ENCODE peak calls at places on chromosomes 5 and 9, in nine cellular contexts. V is breast epithelium, H is iPS DF 6.9, T is psoas muscle, Y is ovary, E is SK-N-SH, C is Peyer's patch, I is mammary epithelial cell, L is keratinocyte. D is an unnamed sample. For H3K27me3 and H3K4me1, the result is how much of the 10 kb centered on the place peaks cover.

GRCh38 chr5:138336952-138337684 is 948 bp upstream of the FAM53C start:
- DNase-seq in I (no peak), T (peak), C (peak), E (peak), L (no peak), V (peak), H (no peak), Y (peak), D (peak)

GRCh38 chr9:125126019-125126746 is 17.1 kb downstream of the SCAI start:
- DNase-seq in V (peak), T (peak), L (peak), I (peak), E (peak), H (no peak), C (peak), Y (peak), D (peak)

GRCh38 chr5:37121027-37121426 is 128.1 kb downstream of the CPLANE1 start:
- DNase-seq in I (no peak), H (no peak), V (no peak), E (no peak), C (no peak), T (no peak), L (no peak), Y (no peak), D (no peak)

GRCh38 chr9:84229186-84229585 is 111.4 kb downstream of the SLC28A3 start:
- DNase-seq in L (no peak), C (no peak), H (no peak), Y (no peak), E (no peak), T (no peak), V (no peak), I (no peak), D (no peak)

GRCh38 chr9:22041792-22042191 is 32.7 kb upstream of the CDKN2B start:
- DNase-seq in T (no peak), E (no peak), I (peak), Y (no peak), C (no peak), V (peak), L (peak), H (peak), D (no peak)

GRCh38 chr5:73447234-73448071 is 1.1 kb downstream of the FOXD1 start:
- DNase-seq in E (peak), V (no peak), Y (peak), L (no peak), H (no peak), T (peak), I (peak), C (peak), D (peak)

GRCh38 chr5:43038523-43038989 is 1.6 kb downstream of the ANXA2R start:
- DNase-seq in E (no peak), Y (no peak), H (no peak), V (no peak), C (peak), T (no peak), L (no peak), I (no peak), D (no peak)

GRCh38 chr9:6910032-6910431 is 152.3 kb downstream of the KDM4C start:
- DNase-seq in H (no peak), L (no peak), I (no peak), E (peak), C (no peak), Y (no peak), T (no peak), V (no peak), D (no peak)

GRCh38 chr5:45796959-45797553 is 100.9 kb upstream of the HCN1 start:
- DNase-seq in I (no peak), V (no peak), Y (no peak), E (no peak), H (peak), T (no peak), C (no peak), L (no peak), D (no peak)

GRCh38 chr9:131423171-131423581 is 29.3 kb downstream of the PRRC2B start:
- DNase-seq in V (peak), I (peak), C (peak), Y (peak), H (no peak), T (peak), E (peak), L (peak), D (peak)

GRCh38 chr5:150895431-150896428 is 9.1 kb downstream of the ZNF300 start:
- DNase-seq in I (no peak), L (no peak), V (no peak), E (no peak), H (no peak), T (no peak), C (no peak), Y (no peak), D (no peak)

GRCh38 chr5:9348296-9348996 is 197.4 kb downstream of the SEMA5A start:
- DNase-seq in C (no peak), L (peak), I (peak), V (no peak), Y (no peak), T (no peak), E (peak), H (no peak), D (peak)

GRCh38 chr5:87741891-87742290 is 329.2 kb upstream of the CCNH start:
- DNase-seq in V (no peak), C (no peak), T (no peak), E (no peak), H (no peak), L (no peak), I (no peak), Y (no peak), D (no peak)

GRCh38 chr9:85723220-85723619 is 18.5 kb downstream of the AGTPBP1 start:
- DNase-seq in L (no peak), E (no peak), T (no peak), Y (no peak), I (no peak), H (no peak), V (no peak), C (peak), D (no peak)

GRCh38 chr9:104944356-104944755 is 16.4 kb upstream of the ABCA1 start:
- DNase-seq in C (no peak), T (no peak), H (no peak), V (no peak), Y (no peak), I (no peak), E (no peak), L (no peak), D (no peak)

GRCh38 chr9:85212887-85213286 is 528.9 kb downstream of the AGTPBP1 start:
- DNase-seq in V (no peak), L (peak), H (no peak), T (no peak), E (no peak), C (no peak), I (peak), Y (no peak), D (peak)

GRCh38 chr5:67021031-67021430 is 175.6 kb downstream of the CD180 start:
- DNase-seq in T (no peak), L (peak), H (no peak), I (peak), Y (no peak), E (no peak), V (peak), C (no peak), D (no peak)

GRCh38 chr5:601771-602465 is 10.2 kb upstream of the CEP72 start:
- DNase-seq in V (no peak), H (no peak), C (peak), I (no peak), Y (no peak), L (no peak), T (no peak), E (no peak), D (no peak)

GRCh38 chr5:28523887-28524637 is 1485.7 kb upstream of the CDH9 start:
- DNase-seq in Y (no peak), I (peak), V (no peak), C (no peak), H (no peak), E (no peak), L (no peak), T (no peak), D (peak)

GRCh38 chr9:38138276-38138675 is 69.2 kb upstream of the SHB start:
- DNase-seq in Y (no peak), C (no peak), I (no peak), L (no peak), E (no peak), V (no peak), H (no peak), T (no peak), D (peak)

GRCh38 chr5:81007637-81008027 is 47.5 kb downstream of the RASGRF2 start:
- DNase-seq in I (no peak), Y (no peak), E (no peak), L (no peak), H (no peak), V (no peak), C (no peak), T (no peak), D (no peak)

GRCh38 chr9:113620377-113621161 is 157.0 kb downstream of the RGS3 start:
- DNase-seq in V (peak), Y (peak), L (peak), E (peak), H (peak), I (peak), C (no peak), T (peak), D (peak)

GRCh38 chr5:143636951-143637528 is 174.9 kb upstream of the HMHB1 start:
- DNase-seq in I (no peak), E (no peak), L (no peak), H (no peak), V (no peak), T (no peak), C (no peak), Y (no peak), D (no peak)

GRCh38 chr5:177010150-177010549 is 3.6 kb upstream of the UIMC1 start:
- DNase-seq in L (no peak), V (no peak), H (no peak), I (no peak), Y (no peak), C (no peak), E (no peak), T (no peak), D (no peak)

GRCh38 chr5:176737001-176737745 is 73.2 kb upstream of the UNC5A start:
- DNase-seq in E (peak), Y (peak), I (no peak), T (no peak), H (no peak), V (peak), C (no peak), L (no peak), D (no peak)

GRCh38 chr5:44387391-44387790 is 1.8 kb downstream of the FGF10 start:
- DNase-seq in V (no peak), E (no peak), C (no peak), T (no peak), Y (no peak), I (no peak), H (no peak), L (no peak), D (no peak)

GRCh38 chr5:155699385-155699784 is 627.6 kb upstream of the SGCD start:
- DNase-seq in H (peak), E (no peak), V (no peak), L (no peak), I (peak), C (no peak), Y (no peak), T (no peak), D (no peak)

GRCh38 chr5:179495906-179496455 is 54.4 kb upstream of the RUFY1 start:
- DNase-seq in V (no peak), T (no peak), H (no peak), C (no peak), L (no peak), I (no peak), Y (no peak), E (peak), D (peak)

GRCh38 chr5:134506054-134507039 is 19.1 kb upstream of the JADE2 start:
- DNase-seq in Y (peak), V (peak), I (peak), E (no peak), L (no peak), H (no peak), T (peak), C (no peak), D (no peak)

GRCh38 chr5:177470759-177471536 is 2.5 kb downstream of the DBN1 start:
- DNase-seq in I (no peak), L (no peak), T (no peak), Y (no peak), C (no peak), H (no peak), V (no peak), E (no peak), D (peak)

GRCh38 chr5:132771559-132771998 is 5.5 kb downstream of the SEPTIN8 start:
- DNase-seq in E (no peak), Y (peak), C (no peak), T (peak), H (no peak), L (no peak), V (no peak), I (no peak), D (peak)

GRCh38 chr5:1652873-1653707 is 129.3 kb upstream of the LPCAT1 start:
- DNase-seq in E (no peak), L (no peak), C (peak), V (no peak), Y (no peak), H (no peak), T (no peak), I (peak), D (peak)

GRCh38 chr5:44546283-44546682 is 157.1 kb upstream of the FGF10 start:
- DNase-seq in C (no peak), T (no peak), Y (no peak), E (no peak), L (no peak), H (no peak), I (peak), V (no peak), D (peak)

GRCh38 chr9:18793122-18793521 is 239.9 kb downstream of the SAXO1 start:
- DNase-seq in C (no peak), E (no peak), I (no peak), L (no peak), T (no peak), V (no peak), H (no peak), Y (no peak), D (no peak)

GRCh38 chr9:117616436-117616835 is 87.8 kb upstream of the TLR4 start:
- DNase-seq in C (no peak), L (no peak), E (peak), Y (no peak), I (no peak), H (no peak), V (no peak), T (no peak), D (no peak)
- H3K27me3 ChIP-seq in C (under half), L (under half), E (under half), Y (under half), I (under half), H (under half), V (under half), T (under half), D (under half)

DNA sequence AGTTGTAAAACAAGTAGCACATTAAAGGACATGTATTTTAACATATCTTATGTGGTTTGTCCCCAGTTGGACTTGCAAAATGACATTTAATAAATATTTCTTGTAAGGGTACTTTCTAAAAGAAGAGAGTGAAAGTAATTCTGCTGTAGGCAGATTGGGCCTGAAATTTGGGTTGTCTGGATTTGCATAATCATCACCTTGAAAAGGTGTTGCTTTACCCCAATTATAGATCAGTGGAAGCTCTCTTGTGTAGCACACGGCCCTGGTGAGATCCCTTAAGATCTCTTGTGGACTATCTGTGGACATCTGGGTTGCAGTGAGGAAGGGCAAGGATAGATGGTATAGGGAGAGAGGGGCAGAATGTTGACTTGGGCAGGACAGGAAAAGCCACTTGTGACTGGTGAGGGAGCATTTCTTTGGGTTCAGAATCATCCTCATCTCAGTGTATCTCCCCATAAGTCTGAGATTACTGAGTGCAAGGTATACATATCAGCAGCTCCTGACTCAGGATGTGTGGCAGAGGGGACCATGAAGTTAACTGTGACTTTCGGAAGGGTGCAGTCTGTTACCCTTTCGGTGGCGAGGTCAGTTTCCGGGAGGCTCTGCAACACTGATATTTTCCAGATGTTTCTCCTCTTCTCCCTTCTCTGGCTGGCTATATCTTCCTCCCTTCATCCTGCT is 2.0 kb upstream of the TNFAIP8 start:
- DNase-seq in Y (no peak), C (peak), H (no peak), V (no peak), T (no peak), I (no peak), L (no peak), E (no peak), D (peak)
- H3K4me1 ChIP-seq in Y (under half), C (under half), H (under half), V (under half), T (under half), I (under half), L (under half), E (under half), D (under half)

DNA sequence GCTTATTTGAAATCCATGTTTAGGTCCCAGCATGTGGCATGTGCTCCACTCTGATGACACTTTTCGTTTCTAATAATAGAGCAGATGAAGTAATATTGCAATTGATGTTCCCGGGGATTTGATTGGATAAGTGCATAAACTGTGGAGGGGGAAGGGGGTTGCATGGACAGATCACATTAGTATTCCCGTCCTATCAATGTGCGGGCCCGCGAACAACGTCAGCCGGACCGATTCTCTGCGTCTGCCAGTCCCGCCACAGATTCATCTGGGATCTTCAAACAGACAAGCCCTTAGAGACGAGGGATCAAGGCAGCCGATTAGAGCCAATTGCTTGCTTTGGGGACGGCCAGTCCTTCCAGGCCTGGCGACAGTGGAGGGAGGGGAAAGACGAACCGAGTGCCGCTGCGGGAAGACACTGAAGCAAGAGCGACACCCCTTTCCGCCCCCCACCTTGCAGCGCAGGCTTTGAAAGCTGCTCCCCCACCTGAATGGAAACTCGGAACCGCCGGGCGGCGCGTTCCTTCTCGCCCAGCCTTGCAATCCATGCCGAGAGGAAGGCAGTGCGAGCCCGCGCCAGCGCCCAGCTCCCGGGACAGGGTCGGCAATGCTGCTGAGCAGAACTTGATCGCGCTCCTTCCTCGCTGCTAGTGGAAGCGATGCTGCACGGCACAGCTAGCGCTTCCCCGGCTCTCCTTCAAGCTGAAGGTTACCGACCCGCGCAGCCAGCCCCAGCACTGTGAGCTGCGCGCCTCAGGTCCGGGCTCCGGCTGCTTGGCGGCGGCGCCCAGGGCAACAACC is at the start of gene RGS7BP:
- DNase-seq in Y (peak), C (no peak), H (no peak), I (peak), V (no peak), T (peak), L (no peak), E (peak), D (peak)
- H3K27me3 ChIP-seq in Y (under half), C (under half), H (under half), I (under half), V (under half), T (under half), L (under half), E (under half), D (under half)

DNA sequence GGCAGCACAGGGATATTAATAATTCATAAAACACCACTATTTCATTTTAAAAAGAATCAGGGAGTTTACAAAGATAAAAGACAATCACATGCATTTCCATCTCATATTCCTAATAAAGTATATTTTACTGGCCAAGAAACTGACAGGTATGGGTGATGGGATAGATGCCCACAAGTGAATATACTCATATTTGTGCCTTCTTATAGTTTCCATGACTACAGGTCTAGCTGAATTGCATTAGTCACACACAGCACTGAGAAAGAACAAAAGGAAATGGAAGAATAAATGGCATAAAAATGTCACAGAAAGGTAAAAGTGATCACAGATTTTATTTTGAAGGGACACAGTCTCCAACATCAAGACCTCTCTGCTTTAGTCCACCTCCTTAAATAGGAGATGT is 193.5 kb downstream of the PLK2 start:
- DNase-seq in I (peak), V (no peak), Y (no peak), E (no peak), L (no peak), T (no peak), H (no peak), C (no peak), D (no peak)
- H3K4me1 ChIP-seq in I (under half), V (under half), Y (under half), E (under half), L (under half), T (under half), H (under half), C (under half), D (under half)